ENCODE peak calls at places on chromosomes 7 and 10, in ten cellular contexts. W is CD8-positive, alpha-beta T cell; N is right lobe of liver; F is mammary epithelial cell; Q is A549; D is fibroblast of the aortic adventitia; U is uterus; R is lung; Z is testis; K is heart right ventricle. X is an unnamed sample.

GRCh38 chr10:109429956-109430760 is 493.2 kb downstream of the XPNPEP1 start:
- DNase-seq in W (no peak), N (no peak), F (peak; percentile 2), Q (no peak), D (peak; percentile 87), U (no peak), R (no peak), Z (peak; percentile 16), K (no peak), X (no peak)

GRCh38 chr10:50593523-50593922 is 30.2 kb downstream of the SGMS1 start:
- DNase-seq in W (no peak), N (no peak), F (no peak), Q (no peak), D (no peak), U (no peak), R (no peak), Z (no peak), K (no peak), X (no peak)

GRCh38 chr7:132336797-132337196 is 239.5 kb downstream of the PLXNA4 start:
- DNase-seq in W (no peak), N (no peak), F (no peak), Q (no peak), D (no peak), U (no peak), R (no peak), Z (no peak), K (no peak), X (no peak)

GRCh38 chr7:106421181-106421762 is 136.5 kb upstream of the NAMPT start:
- DNase-seq in W (no peak), N (peak; percentile 69), F (peak; percentile 41), Q (no peak), D (peak; percentile 100), U (peak; percentile 63), R (peak; percentile 81), Z (peak; percentile 73), K (peak; percentile 64), X (no peak)

GRCh38 chr10:95674643-95675042 is 18.1 kb upstream of the ALDH18A1 start:
- DNase-seq in W (no peak), N (no peak), F (no peak), Q (no peak), D (no peak), U (no peak), R (no peak), Z (no peak), K (no peak), X (no peak)

GRCh38 chr10:18659784-18660561 is 742 bp downstream of the ARL5B start:
- DNase-seq in W (no peak), N (no peak), F (peak; percentile 81), Q (peak; percentile 51), D (peak; percentile 51), U (no peak), R (peak; percentile 51), Z (no peak), K (no peak), X (no peak)

GRCh38 chr10:31664803-31665202 is 263.8 kb downstream of the ARHGAP12 start:
- DNase-seq in W (no peak), N (no peak), F (no peak), Q (no peak), D (no peak), U (peak; percentile 81), R (no peak), Z (no peak), K (peak; percentile 52), X (no peak)

GRCh38 chr7:93551063-93551895 is 23.2 kb downstream of the CALCR start:
- DNase-seq in W (no peak), N (no peak), F (peak; percentile 5), Q (peak; percentile 63), D (peak; percentile 69), U (no peak), R (no peak), Z (peak; percentile 23), K (no peak), X (peak; percentile 7)

GRCh38 chr7:93747019-93747418 is 143.5 kb downstream of the TFPI2 start:
- DNase-seq in W (no peak), N (no peak), F (no peak), Q (no peak), D (no peak), U (no peak), R (no peak), Z (no peak), K (no peak), X (no peak)

GRCh38 chr7:51046103-51046466 is 263.4 kb upstream of the GRB10 start:
- DNase-seq in W (no peak), N (no peak), F (no peak), Q (no peak), D (no peak), U (no peak), R (no peak), Z (no peak), K (no peak), X (no peak)

GRCh38 chr7:65409363-65409762 is 35.7 kb downstream of the ZNF92 start:
- DNase-seq in W (no peak), N (no peak), F (no peak), Q (no peak), D (no peak), U (no peak), R (no peak), Z (no peak), K (no peak), X (no peak)

GRCh38 chr10:15112657-15113056 is 15.5 kb downstream of the RPP38 start:
- DNase-seq in W (no peak), N (no peak), F (no peak), Q (peak; percentile 34), D (no peak), U (no peak), R (no peak), Z (no peak), K (no peak), X (no peak)

GRCh38 chr7:35185908-35186731 is 67.8 kb downstream of the TBX20 start:
- DNase-seq in W (no peak), N (peak; percentile 45), F (peak; percentile 10), Q (peak; percentile 84), D (peak; percentile 40), U (no peak), R (no peak), Z (peak; percentile 82), K (peak; percentile 72), X (no peak)
- TF ChIP-seq CTCF in W (no peak), N (no peak), F (no peak), Q (no peak), D (peak; percentile 21), U (no peak), R (no peak), Z (no peak), K (no peak), X (no peak)

DNA sequence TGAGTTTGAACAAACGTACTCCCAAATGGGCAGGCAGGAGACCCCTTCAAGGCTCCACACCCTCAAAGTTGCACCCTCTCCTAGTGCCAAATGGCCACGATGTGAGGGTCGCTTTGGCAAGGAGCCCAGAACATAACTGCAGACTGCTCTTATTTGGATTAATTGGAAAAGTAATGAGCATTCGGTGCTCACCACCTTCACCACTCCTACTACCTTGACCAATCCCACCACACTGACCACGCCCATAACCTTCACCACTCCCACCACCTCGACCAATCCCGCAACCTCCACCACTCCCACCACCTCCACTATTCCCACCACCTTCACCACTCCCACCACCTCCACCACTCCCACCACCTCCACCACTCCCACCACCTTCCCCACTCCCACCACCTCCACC is 94.7 kb upstream of the PAX2 start:
- DNase-seq in W (no peak), N (no peak), F (no peak), Q (no peak), D (no peak), U (no peak), R (no peak), Z (no peak), K (no peak), X (no peak)
- H3K4me3 ChIP-seq in W (no peak overlapping the region), N (no peak overlapping the region), F (no peak overlapping the region), Q (no peak overlapping the region), D (no peak overlapping the region), U (no peak overlapping the region), R (no peak overlapping the region), Z (no peak overlapping the region), K (no peak overlapping the region), X (no peak overlapping the region)

GRCh38 chr10:79067241-79068202 is 1.2 kb upstream of the ZMIZ1 start:
- DNase-seq in W (peak; percentile 75), N (peak; percentile 92), F (peak; percentile 86), Q (peak; percentile 85), D (peak; percentile 93), U (peak; percentile 92), R (peak; percentile 90), Z (peak; percentile 91), K (peak; percentile 93), X (no peak)

GRCh38 chr10:79068562-79069324 is at the start of gene ZMIZ1:
- DNase-seq in W (peak; percentile 61), N (peak; percentile 92), F (peak; percentile 89), Q (peak; percentile 92), D (peak; percentile 93), U (peak; percentile 93), R (peak; percentile 91), Z (peak; percentile 91), K (peak; percentile 87), X (no peak)

GRCh38 chr10:79069325-79070090 is 742 bp downstream of the ZMIZ1 start:
- DNase-seq in W (no peak), N (peak; percentile 64), F (peak; percentile 53), Q (peak; percentile 29), D (peak; percentile 44), U (no peak), R (no peak), Z (peak; percentile 38), K (peak; percentile 69), X (no peak)

GRCh38 chr10:79066460-79067240 is 2.1 kb upstream of the ZMIZ1 start:
- DNase-seq in W (no peak), N (peak; percentile 64), F (peak; percentile 35), Q (peak; percentile 76), D (peak; percentile 49), U (no peak), R (no peak), Z (no peak), K (no peak), X (no peak)

DNA sequence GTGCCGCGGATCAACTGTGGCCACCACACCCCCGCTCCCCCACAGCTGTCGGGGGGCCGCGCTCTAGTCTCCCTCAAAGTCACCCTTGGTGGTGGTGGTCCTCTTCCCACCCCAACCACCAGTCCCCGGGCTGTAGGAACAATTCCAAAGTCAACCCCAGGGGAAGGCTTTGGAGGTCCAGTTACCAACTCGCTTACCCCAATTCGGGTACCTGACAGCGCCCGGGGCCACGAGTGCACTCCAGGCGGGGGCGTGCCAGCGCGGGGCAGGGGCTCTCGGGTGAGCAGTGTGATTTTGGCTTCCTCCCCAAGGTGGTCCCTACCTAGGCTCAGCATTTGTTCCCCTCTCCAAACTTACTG is 584 bp upstream of the ZMIZ1 start:
- DNase-seq in W (no peak), N (no peak), F (no peak), Q (no peak), D (no peak), U (no peak), R (no peak), Z (no peak), K (no peak), X (no peak)
- TF ChIP-seq CTCF in W (no peak), N (no peak), F (no peak), Q (no peak), D (no peak), U (no peak), R (no peak), Z (no peak), K (no peak), X (peak; percentile 15)

DNA sequence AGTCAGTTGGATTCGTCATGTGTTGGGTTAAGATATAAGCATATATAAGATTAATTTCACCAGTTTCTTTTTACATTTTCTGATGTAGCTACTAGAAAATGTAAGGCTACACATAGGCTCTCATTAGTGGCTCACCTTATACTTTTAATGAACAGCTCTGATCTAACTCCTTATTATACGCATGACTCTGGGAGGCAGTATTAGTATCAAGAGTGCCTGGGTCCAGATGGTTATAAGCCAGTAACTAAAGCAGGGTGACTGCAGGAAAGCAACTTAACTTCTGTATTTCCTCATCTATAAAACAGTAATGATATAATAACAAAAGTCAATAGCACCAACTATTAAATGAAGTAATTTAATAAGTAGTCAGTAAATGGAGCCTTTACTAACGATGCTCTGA is 1.4 kb upstream of the ELMO1 start:
- DNase-seq in W (no peak), N (no peak), F (no peak), Q (no peak), D (no peak), U (no peak), R (no peak), Z (no peak), K (no peak), X (no peak)
- H3K4me3 ChIP-seq in W (no peak overlapping the region), N (no peak overlapping the region), F (no peak overlapping the region), Q (no peak overlapping the region), D (no peak overlapping the region), U (no peak overlapping the region), R (no peak overlapping the region), Z (no peak overlapping the region), K (no peak overlapping the region), X (no peak overlapping the region)

X was measured in LNCaP clone FGC.